ENCODE peak calls at places on chromosomes 4 and X, in six cellular contexts. O, R, Y, X, D and Q are unnamed samples.

GRCh38 chr4:185738038-185738552 is 73.9 kb downstream of the SORBS2 start:
- DNase-seq in D (no peak), Y (peak; percentile 89), O (peak; percentile 79), X (no peak), R (no peak), Q (no peak)

GRCh38 chr4:120769227-120769626 is 153.3 kb downstream of the PRDM5 start:
- DNase-seq in R (no peak), Y (peak; percentile 97), O (peak; percentile 96), X (no peak), D (no peak), Q (no peak)

GRCh38 chrX:143121471-143121870 is 95.7 kb downstream of the SPANXN4 start:
- DNase-seq in D (no peak), Y (no peak), X (no peak), R (no peak), O (no peak), Q (no peak)

GRCh38 chrX:72316408-72317079 is 10.8 kb upstream of the CITED1 start:
- DNase-seq in Y (no peak), D (no peak), O (no peak), X (no peak), R (no peak), Q (no peak)

GRCh38 chrX:68683580-68683979 is 36.1 kb downstream of the STARD8 start:
- DNase-seq in O (no peak), X (no peak), Y (no peak), D (no peak), R (no peak), Q (no peak)

GRCh38 chrX:54540289-54540688 is 10.3 kb downstream of the GNL3L start:
- DNase-seq in Y (peak; percentile 80), R (no peak), O (peak; percentile 79), X (no peak), D (peak; percentile 14), Q (peak; percentile 6)

GRCh38 chr4:62225972-62226371 is 1025.8 kb downstream of the ADGRL3 start:
- DNase-seq in D (no peak), X (no peak), R (no peak), O (no peak), Y (peak; percentile 53), Q (no peak)

GRCh38 chr4:123785515-123785914 is 388.9 kb downstream of the SPRY1 start:
- DNase-seq in Y (peak; percentile 83), D (no peak), O (peak; percentile 86), R (no peak), X (no peak), Q (no peak)

GRCh38 chr4:89142691-89143669 is 31.6 kb downstream of the TIGD2 start:
- DNase-seq in R (no peak), O (no peak), Y (no peak), D (no peak), X (no peak), Q (no peak)

GRCh38 chr4:112318239-112319142 is 21.3 kb downstream of the ALPK1 start:
- DNase-seq in R (no peak), D (no peak), Y (no peak), O (no peak), X (no peak), Q (no peak)

GRCh38 chr4:54099287-54099958 is 540 bp upstream of the GSX2 start:
- DNase-seq in O (no peak), X (no peak), Y (peak; percentile 34), R (no peak), D (no peak), Q (no peak)

GRCh38 chr4:76943129-76943620 is 6.4 kb upstream of the SEPTIN11 start:
- DNase-seq in O (peak; percentile 71), X (no peak), Y (peak; percentile 65), D (no peak), R (no peak), Q (no peak)

GRCh38 chrX:1914606-1915365 is 299.9 kb downstream of the ASMT start:
- DNase-seq in D (peak; percentile 15), X (no peak), Y (no peak), O (no peak), R (no peak), Q (no peak)

GRCh38 chr4:54800831-54801530 is 143.2 kb downstream of the KIT start:
- DNase-seq in Y (no peak), D (no peak), X (no peak), O (no peak), R (no peak), Q (no peak)

GRCh38 chrX:632391-633042 is 1.9 kb downstream of the SHOX start:
- DNase-seq in O (no peak), D (no peak), R (no peak), Y (no peak), X (no peak), Q (no peak)

GRCh38 chr4:5452156-5452555 is 256.2 kb downstream of the EVC2 start:
- DNase-seq in R (no peak), X (no peak), O (no peak), D (no peak), Y (no peak), Q (no peak)